ENCODE peak calls at places on chromosome 12, in nine cellular contexts. Q, V, M, T, D, R, G, C and W are unnamed samples.

GRCh38 chr12:113770389-113770865 is 195.7 kb downstream of the RBM19 start:
- DNase-seq in Q (no peak), V (no peak), M (no peak), T (no peak), D (no peak), R (no peak), G (no peak), C (no peak), W (no peak)

GRCh38 chr12:51183816-51184215 is 10.9 kb upstream of the TFCP2 start:
- DNase-seq in Q (no peak), V (no peak), M (no peak), T (no peak), D (no peak), R (peak; percentile 22), G (no peak), C (no peak), W (peak; percentile 10)

GRCh38 chr12:95202691-95203476 is 14.4 kb downstream of the FGD6 start:
- DNase-seq in Q (peak; percentile 29), V (no peak), M (no peak), T (no peak), D (no peak), R (no peak), G (no peak), C (no peak), W (no peak)

GRCh38 chr12:15193927-15194326 is 27.3 kb downstream of the RERG start:
- DNase-seq in Q (no peak), V (no peak), M (no peak), T (no peak), D (no peak), R (no peak), G (no peak), C (no peak), W (no peak)

GRCh38 chr12:14785568-14785967 is 17.7 kb downstream of the WBP11 start:
- DNase-seq in Q (no peak), V (no peak), M (no peak), T (no peak), D (no peak), R (no peak), G (no peak), C (no peak), W (no peak)

GRCh38 chr12:132904718-132905328 is 17.4 kb upstream of the CHFR start:
- DNase-seq in Q (no peak), V (no peak), M (no peak), T (no peak), D (no peak), R (peak; percentile 47), G (peak; percentile 44), C (peak; percentile 64), W (peak; percentile 30)

GRCh38 chr12:104359216-104359615 is 55.7 kb downstream of the EID3 start:
- DNase-seq in Q (no peak), V (no peak), M (no peak), T (no peak), D (no peak), R (no peak), G (no peak), C (no peak), W (no peak)

GRCh38 chr12:125201940-125202339 is 136.7 kb downstream of the AACS start:
- DNase-seq in Q (no peak), V (no peak), M (no peak), T (no peak), D (no peak), R (no peak), G (no peak), C (no peak), W (no peak)

GRCh38 chr12:90801776-90802175 is 153.2 kb downstream of the CCER1 start:
- DNase-seq in Q (no peak), V (peak; percentile 2), M (no peak), T (no peak), D (peak; percentile 13), R (peak; percentile 28), G (no peak), C (no peak), W (no peak)

GRCh38 chr12:20283467-20283866 is 84.9 kb upstream of the PDE3A start:
- DNase-seq in Q (no peak), V (no peak), M (no peak), T (no peak), D (no peak), R (no peak), G (no peak), C (no peak), W (no peak)

GRCh38 chr12:121238086-121238485 is 28.2 kb downstream of the P2RX4 start:
- DNase-seq in Q (no peak), V (no peak), M (no peak), T (no peak), D (no peak), R (no peak), G (no peak), C (no peak), W (no peak)

GRCh38 chr12:56759270-56759908 is 3.7 kb upstream of the HSD17B6 start:
- DNase-seq in Q (no peak), V (no peak), M (no peak), T (no peak), D (no peak), R (no peak), G (no peak), C (no peak), W (no peak)

GRCh38 chr12:10740182-10740581 is 17.1 kb upstream of the YBX3 start:
- DNase-seq in Q (no peak), V (no peak), M (no peak), T (no peak), D (no peak), R (no peak), G (no peak), C (no peak), W (no peak)

GRCh38 chr12:122356192-122356635 is 66.3 kb downstream of the CLIP1 start:
- DNase-seq in Q (peak; percentile 12), V (peak; percentile 37), M (no peak), T (no peak), D (no peak), R (peak; percentile 65), G (no peak), C (peak; percentile 30), W (no peak)

GRCh38 chr12:130965668-130966067 is 12.0 kb downstream of the ADGRD1 start:
- DNase-seq in Q (no peak), V (no peak), M (no peak), T (no peak), D (no peak), R (no peak), G (no peak), C (no peak), W (no peak)

GRCh38 chr12:117192057-117192456 is 1.8 kb upstream of the FBXO21 start:
- DNase-seq in Q (no peak), V (no peak), M (no peak), T (no peak), D (no peak), R (no peak), G (no peak), C (no peak), W (no peak)

GRCh38 chr12:23193552-23193951 is 568.6 kb downstream of the ETNK1 start:
- DNase-seq in Q (no peak), V (no peak), M (no peak), T (no peak), D (no peak), R (no peak), G (no peak), C (no peak), W (no peak)

GRCh38 chr12:126385785-126386184 is 1320.5 kb downstream of the AACS start:
- DNase-seq in Q (no peak), V (no peak), M (no peak), T (no peak), D (no peak), R (no peak), G (no peak), C (no peak), W (no peak)